ENCODE peak calls at places on chromosomes 7 and 10, in eight cellular contexts. B is tibial nerve, J is lower lobe of right lung, Q is pancreas, S is HCT116, H is aorta, X is spleen, W is HAP-1. K is an unnamed sample.
A peak's percentile ranks its signal among the peaks of the same experiment; 100 is the strongest.

GRCh38 chr7:99393363-99394187 is 14.8 kb downstream of the PDAP1 start:
- DNase-seq in J (no peak), Q (peak; percentile 78), B (no peak), X (no peak), H (peak; percentile 88), S (no peak), W (no peak), K (peak; percentile 53)

GRCh38 chr7:131952365-131952764 is 395.9 kb upstream of the PODXL start:
- DNase-seq in S (no peak), Q (no peak), B (no peak), J (no peak), X (no peak), H (no peak), W (no peak), K (no peak)

GRCh38 chr7:25863727-25864116 is 288.3 kb upstream of the NFE2L3 start:
- DNase-seq in S (no peak), J (no peak), B (no peak), X (no peak), W (no peak), Q (no peak), H (no peak), K (no peak)

GRCh38 chr10:132063432-132063831 is 2.3 kb upstream of the JAKMIP3 start:
- DNase-seq in S (no peak), B (no peak), X (no peak), J (no peak), W (no peak), Q (no peak), H (peak; percentile 69), K (no peak)

GRCh38 chr7:98056580-98056979 is 50.1 kb upstream of the LMTK2 start:
- DNase-seq in S (no peak), H (no peak), X (no peak), W (no peak), Q (no peak), B (no peak), J (no peak), K (no peak)

GRCh38 chr10:89032141-89032814 is 41.7 kb downstream of the FAS start:
- DNase-seq in B (no peak), H (no peak), X (no peak), W (peak; percentile 78), J (peak; percentile 76), Q (no peak), S (peak; percentile 33), K (peak; percentile 12)

GRCh38 chr10:60732240-60733188 is 45.8 kb upstream of the CDK1 start:
- DNase-seq in H (peak; percentile 73), B (no peak), Q (peak; percentile 40), W (peak; percentile 38), X (peak; percentile 74), S (no peak), J (peak; percentile 55), K (peak; percentile 64)

GRCh38 chr7:117810642-117811512 is 62.4 kb downstream of the CTTNBP2 start:
- DNase-seq in X (no peak), J (no peak), H (no peak), Q (no peak), B (no peak), S (no peak), W (no peak), K (no peak)

GRCh38 chr7:80659120-80660055 is 20.9 kb downstream of the CD36 start:
- DNase-seq in Q (no peak), S (peak; percentile 31), J (no peak), X (no peak), B (no peak), W (no peak), H (no peak), K (no peak)

GRCh38 chr10:63425512-63425911 is 40.3 kb downstream of the JMJD1C start:
- DNase-seq in H (no peak), S (no peak), J (no peak), X (no peak), Q (no peak), B (no peak), W (no peak), K (no peak)

GRCh38 chr10:7054915-7055314 is 355.9 kb downstream of the SFMBT2 start:
- DNase-seq in X (no peak), W (peak; percentile 58), B (no peak), Q (no peak), H (no peak), S (peak; percentile 10), J (no peak), K (no peak)

GRCh38 chr7:117816727-117817126 is 56.5 kb downstream of the CTTNBP2 start:
- DNase-seq in B (no peak), W (no peak), X (no peak), Q (no peak), S (no peak), J (no peak), H (no peak), K (no peak)

GRCh38 chr10:94546616-94547175 is 1.1 kb downstream of the HELLS start:
- DNase-seq in X (no peak), H (no peak), W (no peak), B (no peak), S (no peak), Q (no peak), J (no peak), K (no peak)

GRCh38 chr7:149717481-149717880 is 55.9 kb downstream of the ZNF467 start:
- DNase-seq in J (no peak), H (no peak), W (no peak), B (no peak), Q (no peak), X (peak; percentile 74), S (no peak), K (no peak)
- H3K4me1 ChIP-seq in J (peaks cover 16% of the 10 kb centered on the region), H (no peaks in the 10 kb centered on the region), W (peaks cover 6% of the 10 kb centered on the region), B (peaks cover 39% of the 10 kb centered on the region), Q (peaks cover 10% of the 10 kb centered on the region), X (peaks cover 17% of the 10 kb centered on the region), S (peaks cover 22% of the 10 kb centered on the region), K (peaks cover 15% of the 10 kb centered on the region)

GRCh38 chr10:73863039-73863817 is 11.1 kb downstream of the CAMK2G start:
- DNase-seq in S (no peak), B (no peak), X (no peak), Q (no peak), H (no peak), W (no peak), J (no peak), K (no peak)
- H3K4me1 ChIP-seq in S (peaks cover 2% of the 10 kb centered on the region), B (peaks cover 34% of the 10 kb centered on the region), X (peaks cover 37% of the 10 kb centered on the region), Q (no peaks in the 10 kb centered on the region), H (no peaks in the 10 kb centered on the region), W (no peaks in the 10 kb centered on the region), J (peaks cover 42% of the 10 kb centered on the region), K (peaks cover 15% of the 10 kb centered on the region)

GRCh38 chr10:119370972-119371703 is 163.8 kb downstream of the GRK5 start:
- DNase-seq in Q (no peak), J (no peak), X (peak; percentile 80), W (no peak), B (peak; percentile 72), S (no peak), H (peak; percentile 92), K (peak; percentile 46)

GRCh38 chr10:119367841-119368549 is 160.6 kb downstream of the GRK5 start:
- DNase-seq in X (no peak), Q (no peak), H (peak; percentile 76), J (no peak), W (no peak), B (no peak), S (no peak), K (no peak)

GRCh38 chr10:119368581-119368980 is 161.2 kb downstream of the GRK5 start:
- DNase-seq in W (no peak), H (peak; percentile 64), Q (no peak), J (no peak), S (no peak), X (no peak), B (no peak), K (no peak)

GRCh38 chr10:119370046-119370770 is 162.8 kb downstream of the GRK5 start:
- DNase-seq in X (no peak), W (no peak), H (peak; percentile 79), B (peak; percentile 53), S (no peak), Q (no peak), J (no peak), K (no peak)

DNA sequence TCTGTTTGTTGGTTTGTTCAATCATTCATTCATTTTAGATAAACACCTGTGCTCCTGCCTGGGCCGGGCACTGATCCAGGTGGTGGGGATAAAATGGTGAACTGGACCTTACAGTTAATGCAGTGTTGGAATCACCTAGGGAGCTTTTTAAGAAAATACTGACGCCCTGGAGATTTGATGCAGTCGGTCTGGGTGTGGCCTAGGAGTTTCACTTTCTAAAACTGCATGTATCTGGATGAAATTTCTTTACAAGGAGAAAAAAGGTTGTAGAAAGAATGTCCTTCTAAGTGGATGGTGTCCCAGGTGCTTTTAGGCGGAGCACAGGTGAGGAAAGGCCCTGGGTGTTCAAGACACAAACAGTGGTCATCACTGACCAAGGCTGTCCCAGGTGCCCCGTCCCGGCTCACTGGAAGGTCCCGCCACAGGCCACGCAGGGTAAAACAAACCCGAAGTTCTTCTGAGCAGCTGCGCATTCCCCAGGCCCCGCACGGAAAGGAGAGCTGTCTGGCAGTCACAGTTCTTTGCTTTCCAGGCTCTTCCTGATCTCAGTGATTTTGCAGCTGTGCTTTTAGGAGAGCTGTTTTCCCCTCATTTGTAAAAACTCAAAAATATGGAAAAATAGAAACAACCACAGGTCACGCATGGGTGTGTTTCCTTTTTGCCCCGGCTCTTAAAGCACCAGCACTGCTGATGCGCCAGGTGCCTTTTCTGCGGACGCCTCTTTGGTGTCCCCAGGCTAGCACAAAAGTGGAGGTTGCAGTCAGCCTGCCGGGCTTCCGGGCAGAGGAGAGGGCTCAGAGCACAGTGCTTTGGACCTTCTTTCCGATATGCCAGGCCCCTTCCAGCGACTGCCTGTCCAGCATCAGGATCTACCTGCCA is 161.9 kb downstream of the GRK5 start:
- DNase-seq in H (peak; percentile 74), S (no peak), Q (no peak), B (no peak), X (peak; percentile 89), J (no peak), W (no peak), K (peak; percentile 58)
- H3K4me1 ChIP-seq in H (peaks cover 4% of the 10 kb centered on the region), S (no peaks in the 10 kb centered on the region), Q (peaks cover 13% of the 10 kb centered on the region), B (peaks cover 34% of the 10 kb centered on the region), X (peaks cover 49% of the 10 kb centered on the region), J (peaks cover 92% of the 10 kb centered on the region), W (peaks cover 6% of the 10 kb centered on the region), K (peaks cover 76% of the 10 kb centered on the region)

GRCh38 chr7:28986028-28986427 is 27.9 kb upstream of the TRIL start:
- DNase-seq in X (no peak), B (no peak), H (no peak), J (peak; percentile 69), W (no peak), S (no peak), Q (no peak), K (peak; percentile 12)

GRCh38 chr7:28988818-28989595 is 30.9 kb upstream of the TRIL start:
- DNase-seq in B (no peak), Q (no peak), X (no peak), W (no peak), S (no peak), H (no peak), J (no peak), K (no peak)

GRCh38 chr7:28986723-28987122 is 28.6 kb upstream of the TRIL start:
- DNase-seq in J (no peak), B (no peak), X (no peak), W (no peak), H (no peak), Q (no peak), S (no peak), K (no peak)

GRCh38 chr7:28989596-28989980 is 31.5 kb upstream of the TRIL start:
- DNase-seq in J (no peak), W (no peak), Q (no peak), S (no peak), X (no peak), B (no peak), H (no peak), K (no peak)

DNA sequence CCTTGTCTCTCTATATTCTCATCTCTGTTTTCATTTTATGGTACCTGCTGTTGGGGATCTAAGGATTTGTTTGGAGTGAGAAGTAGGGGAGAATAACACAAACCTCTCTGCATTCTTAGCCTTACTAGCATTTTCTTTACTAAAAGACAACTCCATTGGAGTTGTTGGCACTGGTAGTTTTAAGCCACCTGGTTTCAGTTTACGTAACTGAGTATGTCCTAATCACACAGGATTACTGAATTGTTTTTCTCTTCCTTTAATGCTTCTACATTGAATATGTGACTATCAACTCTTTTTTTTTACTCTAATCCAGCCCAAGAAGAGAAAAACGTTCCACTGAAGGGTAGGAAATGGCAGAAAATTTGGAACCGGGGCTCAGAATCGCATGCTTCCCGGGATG is 30.0 kb upstream of the TRIL start:
- DNase-seq in X (no peak), S (no peak), J (no peak), W (no peak), H (no peak), B (no peak), Q (no peak), K (no peak)
- H3K4me1 ChIP-seq in X (peaks cover 10% of the 10 kb centered on the region), S (peaks cover 11% of the 10 kb centered on the region), J (peaks cover 40% of the 10 kb centered on the region), W (peaks cover 18% of the 10 kb centered on the region), H (no peaks in the 10 kb centered on the region), B (peaks cover 5% of the 10 kb centered on the region), Q (no peaks in the 10 kb centered on the region), K (peaks cover 22% of the 10 kb centered on the region)